ENCODE peak calls at places on chromosomes 4 and X, in four cellular contexts. One of them, this sample, is unnamed.

GRCh38 chr4:10421344-10422055 is 35.7 kb downstream of the ZNF518B start:
- DNase-seq in GM12878: no peak
- DNase-seq in HepG2: no peak
- DNase-seq in H1: no peak
- DNase-seq in this sample: no peak

GRCh38 chr4:52369649-52370048 is 289.5 kb downstream of the USP46 start:
- DNase-seq in H1: no peak
- DNase-seq in GM12878: no peak
- DNase-seq in HepG2: peak
- DNase-seq in this sample: peak

GRCh38 chr4:123298798-123299197 is 97.8 kb upstream of the SPRY1 start:
- DNase-seq in HepG2: no peak
- DNase-seq in H1: no peak
- DNase-seq in GM12878: no peak
- DNase-seq in this sample: no peak

GRCh38 chr4:30721353-30722091 is 1.4 kb downstream of the PCDH7 start:
- DNase-seq in H1: no peak
- DNase-seq in HepG2: no peak
- DNase-seq in GM12878: no peak
- DNase-seq in this sample: peak

GRCh38 chr4:151197258-151197657 is 79.7 kb upstream of the PRSS48 start:
- DNase-seq in HepG2: no peak
- DNase-seq in GM12878: no peak
- DNase-seq in H1: no peak
- DNase-seq in this sample: no peak

GRCh38 chr4:48196758-48197504 is 62.9 kb upstream of the TXK start:
- DNase-seq in HepG2: no peak
- DNase-seq in H1: no peak
- DNase-seq in GM12878: peak
- DNase-seq in this sample: no peak

GRCh38 chr4:37977471-37978452 is 17.6 kb downstream of the PTTG2 start:
- DNase-seq in H1: no peak
- DNase-seq in HepG2: peak
- DNase-seq in GM12878: peak
- DNase-seq in this sample: peak

GRCh38 chr4:25174674-25175073 is 14.4 kb upstream of the SEPSECS start:
- DNase-seq in HepG2: no peak
- DNase-seq in H1: no peak
- DNase-seq in GM12878: no peak
- DNase-seq in this sample: no peak

GRCh38 chr4:168353746-168354145 is 35.2 kb upstream of the DDX60 start:
- DNase-seq in GM12878: no peak
- DNase-seq in H1: no peak
- DNase-seq in HepG2: no peak
- DNase-seq in this sample: no peak

GRCh38 chrX:154002215-154002719 is 17.4 kb downstream of the IRAK1 start:
- DNase-seq in HepG2: no peak
- DNase-seq in GM12878: no peak
- DNase-seq in H1: no peak
- DNase-seq in this sample: no peak

GRCh38 chrX:95733426-95733825 is 951.2 kb upstream of the DIAPH2 start:
- DNase-seq in H1: no peak
- DNase-seq in GM12878: no peak
- DNase-seq in HepG2: no peak
- DNase-seq in this sample: no peak

GRCh38 chr4:2469192-2469984 is 482 bp downstream of the RNF4 start:
- DNase-seq in GM12878: no peak
- DNase-seq in HepG2: no peak
- DNase-seq in H1: no peak
- DNase-seq in this sample: peak

GRCh38 chrX:96540111-96540631 is 144.5 kb upstream of the DIAPH2 start:
- DNase-seq in H1: no peak
- DNase-seq in HepG2: no peak
- DNase-seq in GM12878: no peak
- DNase-seq in this sample: no peak

GRCh38 chrX:74449322-74449936 is 28.1 kb downstream of the SLC16A2 start:
- DNase-seq in H1: no peak
- DNase-seq in GM12878: no peak
- DNase-seq in HepG2: no peak
- DNase-seq in this sample: no peak

GRCh38 chr4:153684182-153685073 is at the start of gene TLR2:
- DNase-seq in H1: no peak
- DNase-seq in GM12878: no peak
- DNase-seq in HepG2: no peak
- DNase-seq in this sample: peak

GRCh38 chrX:150182176-150182575 is 180.9 kb upstream of the MAMLD1 start:
- DNase-seq in H1: no peak
- DNase-seq in GM12878: no peak
- DNase-seq in HepG2: no peak
- DNase-seq in this sample: no peak

GRCh38 chr4:17447675-17448298 is 64.1 kb downstream of the QDPR start:
- DNase-seq in H1: no peak
- DNase-seq in HepG2: peak
- DNase-seq in GM12878: peak
- DNase-seq in this sample: peak

GRCh38 chrX:14039344-14039743 is 9.7 kb upstream of the GEMIN8 start:
- DNase-seq in HepG2: peak
- DNase-seq in GM12878: no peak
- DNase-seq in H1: no peak
- DNase-seq in this sample: peak

GRCh38 chrX:33725556-33726232 is 406.4 kb downstream of the FAM47A start:
- DNase-seq in HepG2: no peak
- DNase-seq in H1: no peak
- DNase-seq in GM12878: no peak
- DNase-seq in this sample: no peak

GRCh38 chr4:18388029-18388428 is 366.5 kb upstream of the LCORL start:
- DNase-seq in GM12878: no peak
- DNase-seq in H1: no peak
- DNase-seq in HepG2: no peak
- DNase-seq in this sample: no peak

GRCh38 chr4:56804551-56804950 is 16.9 kb downstream of the SPINK2 start:
- DNase-seq in GM12878: peak
- DNase-seq in HepG2: no peak
- DNase-seq in H1: no peak
- DNase-seq in this sample: no peak

GRCh38 chrX:28120076-28120475 is 138.8 kb upstream of the DCAF8L1 start:
- DNase-seq in GM12878: no peak
- DNase-seq in H1: no peak
- DNase-seq in HepG2: no peak
- DNase-seq in this sample: no peak

GRCh38 chrX:101550362-101550761 is at the start of gene ARMCX1:
- DNase-seq in HepG2: no peak
- DNase-seq in GM12878: no peak
- DNase-seq in H1: peak
- DNase-seq in this sample: peak

GRCh38 chr4:61614256-61614655 is 414.1 kb downstream of the ADGRL3 start:
- DNase-seq in HepG2: no peak
- DNase-seq in GM12878: no peak
- DNase-seq in H1: no peak
- DNase-seq in this sample: no peak

GRCh38 chr4:48461000-48461399 is 22.1 kb upstream of the SLC10A4 start:
- DNase-seq in HepG2: no peak
- DNase-seq in H1: no peak
- DNase-seq in GM12878: no peak
- DNase-seq in this sample: no peak

GRCh38 chrX:75989806-75990590 is 182.9 kb upstream of the PBDC1 start:
- DNase-seq in H1: no peak
- DNase-seq in HepG2: no peak
- DNase-seq in GM12878: peak
- DNase-seq in this sample: no peak

GRCh38 chrX:42290608-42291007 is 367.3 kb upstream of the CASK start:
- DNase-seq in HepG2: peak
- DNase-seq in GM12878: no peak
- DNase-seq in H1: no peak
- DNase-seq in this sample: no peak

GRCh38 chr4:111923786-111924185 is 221.5 kb upstream of the FAM241A start:
- DNase-seq in H1: no peak
- DNase-seq in HepG2: no peak
- DNase-seq in GM12878: no peak
- DNase-seq in this sample: no peak

GRCh38 chr4:132383571-132384199 is 765.4 kb upstream of the PCDH10 start:
- DNase-seq in GM12878: no peak
- DNase-seq in H1: no peak
- DNase-seq in HepG2: no peak
- DNase-seq in this sample: no peak

GRCh38 chr4:38082424-38083374 is 122.5 kb downstream of the PTTG2 start:
- DNase-seq in H1: no peak
- DNase-seq in HepG2: no peak
- DNase-seq in GM12878: no peak
- DNase-seq in this sample: no peak

GRCh38 chr4:61740950-61741638 is 541.0 kb downstream of the ADGRL3 start:
- DNase-seq in GM12878: no peak
- DNase-seq in H1: no peak
- DNase-seq in HepG2: no peak
- DNase-seq in this sample: no peak

GRCh38 chr4:168101026-168101425 is 8.7 kb downstream of the ANXA10 start:
- DNase-seq in GM12878: no peak
- DNase-seq in HepG2: no peak
- DNase-seq in H1: no peak
- DNase-seq in this sample: no peak

GRCh38 chr4:5238106-5238505 is 186.8 kb downstream of the STK32B start:
- DNase-seq in H1: no peak
- DNase-seq in GM12878: no peak
- DNase-seq in HepG2: no peak
- DNase-seq in this sample: no peak

GRCh38 chrX:94058728-94059382 is 384.8 kb downstream of the FAM133A start:
- DNase-seq in H1: no peak
- DNase-seq in HepG2: peak
- DNase-seq in GM12878: no peak
- DNase-seq in this sample: peak

GRCh38 chr4:7018281-7018680 is 24.9 kb upstream of the TADA2B start:
- DNase-seq in H1: no peak
- DNase-seq in HepG2: no peak
- DNase-seq in GM12878: no peak
- DNase-seq in this sample: no peak

GRCh38 chr4:101349346-101350064 is 2.2 kb upstream of the PPP3CA start:
- DNase-seq in HepG2: no peak
- DNase-seq in GM12878: no peak
- DNase-seq in H1: no peak
- DNase-seq in this sample: peak

DNA sequence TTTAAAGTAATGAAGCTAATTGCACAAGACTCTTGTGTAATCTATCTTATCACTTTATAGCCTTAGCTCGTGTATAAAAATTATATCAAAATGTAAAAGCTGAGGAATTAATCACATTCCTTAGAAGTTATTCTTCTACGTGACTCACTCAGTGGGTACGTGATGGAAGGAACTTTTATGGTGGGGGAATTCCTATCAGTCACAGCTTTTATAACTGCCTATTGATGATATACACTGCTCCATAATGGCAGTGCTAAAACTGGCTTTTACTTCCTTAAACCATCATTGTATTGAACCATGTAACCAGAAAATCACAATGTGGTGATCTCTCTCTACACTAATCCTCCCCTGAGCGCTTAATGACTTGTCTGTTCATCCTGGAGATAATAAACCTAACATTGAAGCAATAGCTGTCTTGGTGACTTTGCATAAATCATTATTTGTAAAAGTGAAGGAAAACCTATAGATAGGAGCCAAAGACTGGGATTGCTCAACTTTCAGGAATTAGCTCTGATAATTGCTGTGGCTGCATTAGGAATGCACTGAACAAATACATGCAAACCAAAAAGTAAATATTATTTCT is 276.7 kb downstream of the GBA3 start:
- DNase-seq in H1: no peak
- DNase-seq in HepG2: peak
- DNase-seq in GM12878: no peak
- DNase-seq in this sample: no peak
- TF ChIP-seq TCF12 in H1: no peak
- TF ChIP-seq TCF12 in HepG2: no peak
- TF ChIP-seq TCF12 in GM12878: no peak
- TF ChIP-seq TCF12 in this sample: no peak

GRCh38 chr4:39484582-39485272 is 25.9 kb downstream of the LIAS start:
- DNase-seq in HepG2: no peak
- DNase-seq in H1: no peak
- DNase-seq in GM12878: no peak
- DNase-seq in this sample: no peak
- H3K4me3 ChIP-seq in HepG2: no peak
- H3K4me3 ChIP-seq in H1: no peak
- H3K4me3 ChIP-seq in GM12878: no peak
- H3K4me3 ChIP-seq in this sample: no peak

DNA sequence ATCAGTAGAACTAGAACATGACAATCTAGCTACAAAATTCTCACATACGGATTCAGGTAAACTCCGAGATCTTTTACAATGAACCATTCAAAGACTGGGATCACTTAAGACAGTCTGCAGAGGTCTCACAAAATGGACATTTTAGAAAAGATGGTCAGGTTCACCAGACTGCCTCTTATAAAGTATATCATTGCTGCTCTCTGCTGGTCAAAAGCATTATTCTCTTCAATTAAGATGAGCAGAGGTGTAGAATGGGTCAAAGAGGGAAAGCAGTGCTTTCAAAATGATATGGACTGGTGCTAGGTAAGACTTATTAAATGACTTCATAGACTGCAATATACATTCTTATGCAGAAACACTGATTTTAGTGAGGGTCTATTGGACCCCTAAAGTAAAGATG is 434.7 kb downstream of the PACRGL start:
- DNase-seq in H1: no peak
- DNase-seq in HepG2: no peak
- DNase-seq in GM12878: no peak
- DNase-seq in this sample: peak
- TF ChIP-seq TCF12 in H1: no peak
- TF ChIP-seq TCF12 in HepG2: no peak
- TF ChIP-seq TCF12 in GM12878: no peak
- TF ChIP-seq TCF12 in this sample: no peak

DNA sequence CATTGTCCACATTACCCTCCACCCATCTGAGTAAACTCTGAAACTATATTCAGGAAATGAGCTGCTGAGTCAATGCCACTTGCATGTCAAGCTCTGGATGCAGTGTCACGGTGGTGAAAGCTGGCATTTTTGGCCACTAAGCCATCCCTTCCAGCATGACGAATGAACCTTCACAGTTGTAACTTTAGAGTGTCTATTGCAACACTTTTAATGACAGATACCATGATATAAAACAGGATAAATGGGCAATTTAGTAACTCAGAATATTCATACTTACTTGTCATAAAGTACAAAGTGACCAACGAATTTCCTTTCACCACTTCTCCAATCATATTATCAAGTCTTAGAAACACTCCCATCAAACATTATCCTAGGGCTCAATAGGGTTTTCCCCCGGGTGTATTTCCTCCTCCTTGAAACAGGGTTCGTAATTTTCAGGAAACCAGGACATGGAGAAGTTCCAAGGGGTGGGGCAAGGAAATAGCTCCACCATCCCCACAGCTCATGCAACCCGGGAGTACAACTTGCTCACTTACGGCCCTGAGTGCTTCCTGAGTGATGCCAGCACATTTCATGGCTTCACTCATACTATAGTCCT is 73.1 kb downstream of the MTHFD2L start:
- DNase-seq in H1: no peak
- DNase-seq in GM12878: no peak
- DNase-seq in HepG2: no peak
- DNase-seq in this sample: no peak
- H3K4me3 ChIP-seq in H1: no peak
- H3K4me3 ChIP-seq in GM12878: no peak
- H3K4me3 ChIP-seq in HepG2: no peak
- H3K4me3 ChIP-seq in this sample: no peak

This sample was measured in SK-N-SH.